ENCODE peak calls at places on chromosomes 11 and 22, in six cellular contexts. R is spleen, E is AG10803, L is neural progenitor cell, Z is colonic mucosa, A is left ventricle myocardium inferior. F is an unnamed sample.

GRCh38 chr11:55263081-55263480 is 1.1 kb downstream of the TRIM48 start:
- DNase-seq in R (no peak), E (no peak), L (no peak), Z (no peak), A (no peak), F (no peak)

GRCh38 chr22:47593911-47594311 is 831.5 kb downstream of the TBC1D22A start:
- DNase-seq in R (no peak), E (no peak), L (no peak), Z (no peak), A (no peak), F (no peak)

GRCh38 chr11:33652930-33653329 is 47.7 kb downstream of the C11orf91 start:
- DNase-seq in R (no peak), E (no peak), L (no peak), Z (no peak), A (no peak), F (no peak)

GRCh38 chr11:35318977-35319925 is 100.1 kb downstream of the SLC1A2 start:
- DNase-seq in R (no peak), E (peak; percentile 49), L (no peak), Z (no peak), A (no peak), F (peak; percentile 49)

GRCh38 chr11:69893631-69894030 is 74.4 kb upstream of the FGF3 start:
- DNase-seq in R (peak; percentile 46), E (no peak), L (no peak), Z (no peak), A (no peak), F (no peak)

GRCh38 chr11:128940603-128941002 is 2.1 kb downstream of the TP53AIP1 start:
- DNase-seq in R (no peak), E (no peak), L (no peak), Z (no peak), A (no peak), F (no peak)

GRCh38 chr11:128499613-128500213 is 87.6 kb downstream of the ETS1 start:
- DNase-seq in R (no peak), E (no peak), L (no peak), Z (no peak), A (no peak), F (no peak)

GRCh38 chr11:120645639-120646038 is 134.1 kb downstream of the GRIK4 start:
- DNase-seq in R (peak; percentile 40), E (no peak), L (peak; percentile 78), Z (no peak), A (no peak), F (peak; percentile 13)

GRCh38 chr22:27329471-27329870 is 472.1 kb downstream of the MN1 start:
- DNase-seq in R (no peak), E (no peak), L (peak; percentile 68), Z (no peak), A (no peak), F (no peak)

GRCh38 chr11:106021181-106021966 is 666 bp downstream of the MSANTD4 start:
- DNase-seq in R (no peak), E (peak; percentile 63), L (no peak), Z (no peak), A (no peak), F (no peak)

GRCh38 chr22:36795633-36796032 is 19.7 kb upstream of the IFT27 start:
- DNase-seq in R (no peak), E (no peak), L (no peak), Z (no peak), A (no peak), F (no peak)

GRCh38 chr11:110345756-110346155 is 49.3 kb upstream of the RDX start:
- DNase-seq in R (no peak), E (no peak), L (no peak), Z (no peak), A (no peak), F (no peak)

GRCh38 chr22:36234919-36235318 is 4.4 kb downstream of the APOL2 start:
- DNase-seq in R (no peak), E (no peak), L (no peak), Z (no peak), A (no peak), F (no peak)

GRCh38 chr22:19876314-19876940 is 21.8 kb upstream of the GNB1L start:
- DNase-seq in R (peak; percentile 59), E (no peak), L (no peak), Z (peak; percentile 32), A (peak; percentile 6), F (no peak)

GRCh38 chr11:119829407-119829806 is 100.4 kb upstream of the NECTIN1 start:
- DNase-seq in R (no peak), E (no peak), L (no peak), Z (no peak), A (no peak), F (no peak)

GRCh38 chr11:1085440-1086170 is 10.9 kb downstream of the MUC2 start:
- DNase-seq in R (peak; percentile 71), E (no peak), L (no peak), Z (no peak), A (peak; percentile 13), F (no peak)

GRCh38 chr11:34381775-34382174 is 24.0 kb upstream of the ABTB2 start:
- DNase-seq in R (no peak), E (no peak), L (no peak), Z (no peak), A (no peak), F (no peak)

GRCh38 chr11:36340909-36341308 is 44.8 kb downstream of the PRR5L start:
- DNase-seq in R (no peak), E (no peak), L (no peak), Z (no peak), A (no peak), F (no peak)

GRCh38 chr11:88188251-88189030 is 13.2 kb upstream of the RAB38 start:
- DNase-seq in R (no peak), E (no peak), L (no peak), Z (no peak), A (no peak), F (no peak)

GRCh38 chr11:77126861-77127673 is 979 bp upstream of the MYO7A start:
- DNase-seq in R (peak; percentile 86), E (no peak), L (peak; percentile 76), Z (peak; percentile 70), A (peak; percentile 51), F (no peak)

GRCh38 chr11:130085671-130086070 is 16.0 kb downstream of the APLP2 start:
- DNase-seq in R (no peak), E (no peak), L (no peak), Z (no peak), A (no peak), F (no peak)
- H3K4me3 ChIP-seq in R (no peak overlapping the region), E (no peak overlapping the region), L (no peak overlapping the region), Z (no peak overlapping the region), A (no peak overlapping the region), F (no peak overlapping the region)

GRCh38 chr22:45735273-45735672 is 63.6 kb downstream of the ATXN10 start:
- DNase-seq in R (no peak), E (no peak), L (no peak), Z (no peak), A (no peak), F (no peak)

GRCh38 chr22:45731041-45731797 is 59.6 kb downstream of the ATXN10 start:
- DNase-seq in R (no peak), E (peak; percentile 53), L (peak; percentile 20), Z (peak; percentile 26), A (no peak), F (no peak)

GRCh38 chr22:45726081-45726480 is 54.4 kb downstream of the ATXN10 start:
- DNase-seq in R (no peak), E (no peak), L (no peak), Z (no peak), A (no peak), F (no peak)

DNA sequence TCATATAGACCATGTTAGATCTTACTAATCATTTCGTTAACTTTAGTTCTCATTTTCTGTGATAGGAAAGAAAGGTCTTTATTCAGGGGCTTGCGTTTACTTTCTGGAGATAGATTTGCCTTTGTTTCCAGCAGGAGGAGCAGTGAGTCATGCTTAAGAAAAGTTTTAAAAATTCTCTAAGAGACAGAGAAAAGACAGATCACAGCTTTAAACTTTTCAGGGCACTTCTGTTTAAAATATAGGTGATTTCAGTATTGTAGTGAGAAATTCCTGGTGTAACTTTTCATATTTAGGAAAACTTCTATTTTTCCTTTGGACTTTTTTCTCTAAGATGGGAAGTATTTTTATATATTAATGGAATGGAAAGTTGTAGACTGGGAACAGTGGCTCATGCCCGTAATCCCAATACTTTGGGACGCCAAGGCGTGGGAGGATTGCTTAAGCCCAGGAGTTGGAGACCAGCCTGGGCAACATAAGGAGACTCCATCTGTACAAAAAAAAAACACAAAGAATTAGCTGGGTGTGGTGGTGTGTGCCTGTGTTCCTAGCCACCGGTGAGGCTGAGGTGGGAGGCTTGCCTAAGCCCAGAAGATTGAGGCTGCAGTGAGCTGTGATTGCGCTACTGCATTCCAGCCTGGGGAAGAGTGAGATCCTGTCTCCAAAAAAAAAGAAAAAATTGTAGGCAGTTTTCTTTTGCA is 60.3 kb downstream of the ATXN10 start:
- DNase-seq in R (no peak), E (peak; percentile 39), L (peak; percentile 17), Z (no peak), A (no peak), F (no peak)
- TF ChIP-seq CTCF in R (no peak), E (peak; percentile 55), L (peak; percentile 63), Z (no peak), A (peak; percentile 26), F (peak; percentile 64)

DNA sequence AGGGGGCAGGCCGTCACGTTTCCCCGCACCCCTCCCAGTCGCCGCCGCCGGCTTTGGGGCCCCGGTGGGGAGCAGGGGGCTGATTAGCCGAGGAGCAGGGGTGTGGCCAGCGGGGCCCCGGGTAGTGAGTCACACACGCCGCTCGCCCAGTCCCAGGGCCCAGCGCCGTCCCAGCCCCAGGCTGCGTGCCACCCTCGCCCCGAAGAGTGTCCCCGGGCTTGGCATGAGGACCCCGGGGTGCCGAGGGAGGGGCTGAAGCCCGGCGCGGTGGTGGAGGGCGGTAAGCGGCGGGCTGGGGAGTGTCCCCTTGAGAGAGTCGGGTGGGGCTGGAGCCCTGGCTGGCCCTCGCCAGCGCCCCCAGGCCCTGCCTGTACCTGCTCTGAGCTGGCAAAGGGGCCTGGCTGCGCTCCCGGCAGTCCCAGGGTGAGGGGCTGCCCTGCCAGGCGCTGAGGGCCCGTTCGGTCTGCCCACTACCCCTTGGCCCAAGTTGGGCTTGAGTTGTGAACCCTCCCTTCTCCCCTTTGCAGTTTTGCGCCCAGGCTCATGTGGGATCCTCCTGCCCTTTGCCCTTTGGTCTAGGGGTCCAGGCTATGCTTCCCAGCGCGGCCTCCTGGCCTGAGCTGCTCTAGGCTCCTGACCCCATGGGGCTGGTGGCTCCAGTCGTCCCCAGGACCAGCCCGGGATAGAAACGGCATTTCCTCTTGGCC is 34.6 kb downstream of the PRDM11 start:
- DNase-seq in R (no peak), E (peak; percentile 41), L (peak; percentile 15), Z (peak; percentile 67), A (peak; percentile 64), F (no peak)
- H3K4me3 ChIP-seq in R (peak overlapping the region; percentile 50), E (peak overlapping the region; percentile 49), L (peak overlapping the region; percentile 64), Z (peak overlapping the region; percentile 38), A (peak overlapping the region; percentile 76), F (peak overlapping the region; percentile 40)

DNA sequence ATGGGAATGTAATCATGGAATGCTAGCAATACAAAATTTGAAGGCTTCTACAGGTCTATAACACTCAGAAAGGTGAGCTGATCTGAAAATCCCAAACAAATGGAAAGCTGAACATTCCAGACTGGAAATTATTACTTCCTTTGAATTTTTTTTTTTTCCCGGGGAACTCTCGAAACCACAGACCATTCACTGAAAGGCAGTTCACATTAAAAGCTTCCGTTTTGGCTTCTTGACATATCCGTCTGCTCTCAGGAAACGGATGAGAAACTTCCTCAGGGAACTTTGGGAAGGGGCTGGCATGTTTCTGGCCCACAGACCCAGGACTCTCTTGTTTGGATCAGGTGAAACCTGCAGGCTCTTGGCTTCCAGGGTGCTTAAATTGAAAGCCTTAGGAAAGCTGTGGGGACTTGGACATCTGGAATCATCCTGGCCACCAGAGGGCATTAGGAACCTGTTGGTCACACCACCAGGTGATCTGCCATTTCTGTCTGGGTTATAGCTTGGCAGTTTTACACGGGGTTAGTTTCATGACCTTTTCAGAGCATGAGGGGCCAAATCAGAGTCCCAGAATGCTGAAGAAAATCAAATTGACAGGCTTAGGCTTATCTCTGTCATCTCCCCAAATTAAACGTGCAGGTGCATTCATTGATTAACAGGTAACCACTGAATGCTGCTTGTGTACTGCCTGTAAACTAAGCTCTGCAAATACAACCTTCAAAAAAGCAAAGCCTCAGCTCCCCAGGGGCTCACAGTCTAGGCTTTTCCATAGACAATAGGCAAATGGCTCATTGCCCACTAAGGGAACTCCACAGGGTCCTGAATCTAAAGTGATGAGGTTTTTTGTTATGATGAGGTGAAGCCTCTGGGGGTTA is 22.7 kb upstream of the GRAMD1B start:
- DNase-seq in R (no peak), E (peak; percentile 70), L (peak; percentile 88), Z (peak; percentile 81), A (peak; percentile 43), F (peak; percentile 49)
- TF ChIP-seq CTCF in R (peak; percentile 61), E (peak; percentile 85), L (peak; percentile 78), Z (peak; percentile 71), A (peak; percentile 72), F (peak; percentile 76)

F was measured in astrocyte of the cerebellum.